ENCODE peak calls at places on chromosomes 1 and 21, in ten cellular contexts. One of them, this sample, is unnamed.

GRCh38 chr1:51439895-51440294 is 79.2 kb downstream of the EPS15 start:
- DNase-seq in kidney: no peak
- DNase-seq in stimulated activated CD8-positive, alpha-beta memory T cell treated with anti-CD3 and anti-CD28 coated beads, Interleukin-15, amount 100 ng/mL, for 24 hours: no peak
- DNase-seq in activated T-cell treated with anti-CD3 and anti-CD28 coated beads for 48 hours: no peak
- DNase-seq in ELR: no peak
- DNase-seq in SHP77: no peak
- DNase-seq in small intestine: no peak
- DNase-seq in putamen: no peak
- DNase-seq in T-helper 2 cell: no peak
- DNase-seq in Calu3: no peak
- DNase-seq in this sample: no peak

GRCh38 chr1:203665986-203666385 is 39.4 kb downstream of the ATP2B4 start:
- DNase-seq in kidney: no peak
- DNase-seq in stimulated activated CD8-positive, alpha-beta memory T cell treated with anti-CD3 and anti-CD28 coated beads, Interleukin-15, amount 100 ng/mL, for 24 hours: no peak
- DNase-seq in activated T-cell treated with anti-CD3 and anti-CD28 coated beads for 48 hours: no peak
- DNase-seq in ELR: no peak
- DNase-seq in SHP77: no peak
- DNase-seq in small intestine: no peak
- DNase-seq in putamen: no peak
- DNase-seq in T-helper 2 cell: no peak
- DNase-seq in Calu3: no peak
- DNase-seq in this sample: no peak

GRCh38 chr1:64242895-64243756 is 39.7 kb downstream of the UBE2U start:
- DNase-seq in kidney: no peak
- DNase-seq in stimulated activated CD8-positive, alpha-beta memory T cell treated with anti-CD3 and anti-CD28 coated beads, Interleukin-15, amount 100 ng/mL, for 24 hours: no peak
- DNase-seq in activated T-cell treated with anti-CD3 and anti-CD28 coated beads for 48 hours: no peak
- DNase-seq in ELR: peak; percentile 62
- DNase-seq in SHP77: peak; percentile 38
- DNase-seq in small intestine: peak; percentile 46
- DNase-seq in putamen: peak; percentile 31
- DNase-seq in T-helper 2 cell: no peak
- DNase-seq in Calu3: no peak
- DNase-seq in this sample: no peak

GRCh38 chr1:225987491-225988316 is 11.4 kb downstream of the SDE2 start:
- DNase-seq in kidney: no peak
- DNase-seq in stimulated activated CD8-positive, alpha-beta memory T cell treated with anti-CD3 and anti-CD28 coated beads, Interleukin-15, amount 100 ng/mL, for 24 hours: no peak
- DNase-seq in activated T-cell treated with anti-CD3 and anti-CD28 coated beads for 48 hours: no peak
- DNase-seq in ELR: peak; percentile 66
- DNase-seq in SHP77: no peak
- DNase-seq in small intestine: peak; percentile 38
- DNase-seq in putamen: peak; percentile 32
- DNase-seq in T-helper 2 cell: no peak
- DNase-seq in Calu3: no peak
- DNase-seq in this sample: no peak

GRCh38 chr1:17842686-17843085 is 87.6 kb downstream of the ACTL8 start:
- DNase-seq in kidney: peak; percentile 54
- DNase-seq in stimulated activated CD8-positive, alpha-beta memory T cell treated with anti-CD3 and anti-CD28 coated beads, Interleukin-15, amount 100 ng/mL, for 24 hours: no peak
- DNase-seq in activated T-cell treated with anti-CD3 and anti-CD28 coated beads for 48 hours: no peak
- DNase-seq in ELR: no peak
- DNase-seq in SHP77: no peak
- DNase-seq in small intestine: no peak
- DNase-seq in putamen: no peak
- DNase-seq in T-helper 2 cell: no peak
- DNase-seq in Calu3: no peak
- DNase-seq in this sample: no peak

GRCh38 chr1:214401666-214402065 is 120.7 kb downstream of the SMYD2 start:
- DNase-seq in kidney: no peak
- DNase-seq in stimulated activated CD8-positive, alpha-beta memory T cell treated with anti-CD3 and anti-CD28 coated beads, Interleukin-15, amount 100 ng/mL, for 24 hours: no peak
- DNase-seq in activated T-cell treated with anti-CD3 and anti-CD28 coated beads for 48 hours: no peak
- DNase-seq in ELR: no peak
- DNase-seq in SHP77: no peak
- DNase-seq in small intestine: no peak
- DNase-seq in putamen: no peak
- DNase-seq in T-helper 2 cell: no peak
- DNase-seq in Calu3: no peak
- DNase-seq in this sample: no peak

GRCh38 chr1:234505774-234506114 is 26.8 kb upstream of the TARBP1 start:
- DNase-seq in kidney: no peak
- DNase-seq in stimulated activated CD8-positive, alpha-beta memory T cell treated with anti-CD3 and anti-CD28 coated beads, Interleukin-15, amount 100 ng/mL, for 24 hours: no peak
- DNase-seq in activated T-cell treated with anti-CD3 and anti-CD28 coated beads for 48 hours: no peak
- DNase-seq in ELR: peak; percentile 43
- DNase-seq in SHP77: no peak
- DNase-seq in small intestine: no peak
- DNase-seq in putamen: no peak
- DNase-seq in T-helper 2 cell: no peak
- DNase-seq in Calu3: no peak
- DNase-seq in this sample: no peak

GRCh38 chr21:38804617-38805281 is 980 bp upstream of the ETS2 start:
- DNase-seq in kidney: peak; percentile 92
- DNase-seq in stimulated activated CD8-positive, alpha-beta memory T cell treated with anti-CD3 and anti-CD28 coated beads, Interleukin-15, amount 100 ng/mL, for 24 hours: peak; percentile 6
- DNase-seq in activated T-cell treated with anti-CD3 and anti-CD28 coated beads for 48 hours: peak; percentile 54
- DNase-seq in ELR: no peak
- DNase-seq in SHP77: peak; percentile 22
- DNase-seq in small intestine: peak; percentile 81
- DNase-seq in putamen: peak; percentile 65
- DNase-seq in T-helper 2 cell: peak; percentile 9
- DNase-seq in Calu3: peak; percentile 74
- DNase-seq in this sample: no peak

GRCh38 chr1:48493970-48494769 is 22.2 kb upstream of the SPATA6 start:
- DNase-seq in kidney: no peak
- DNase-seq in stimulated activated CD8-positive, alpha-beta memory T cell treated with anti-CD3 and anti-CD28 coated beads, Interleukin-15, amount 100 ng/mL, for 24 hours: no peak
- DNase-seq in activated T-cell treated with anti-CD3 and anti-CD28 coated beads for 48 hours: no peak
- DNase-seq in ELR: peak; percentile 15
- DNase-seq in SHP77: no peak
- DNase-seq in small intestine: peak; percentile 64
- DNase-seq in putamen: peak; percentile 88
- DNase-seq in T-helper 2 cell: no peak
- DNase-seq in Calu3: peak; percentile 25
- DNase-seq in this sample: no peak

GRCh38 chr1:18077657-18078215 is 29.9 kb upstream of the IGSF21 start:
- DNase-seq in kidney: no peak
- DNase-seq in stimulated activated CD8-positive, alpha-beta memory T cell treated with anti-CD3 and anti-CD28 coated beads, Interleukin-15, amount 100 ng/mL, for 24 hours: no peak
- DNase-seq in activated T-cell treated with anti-CD3 and anti-CD28 coated beads for 48 hours: no peak
- DNase-seq in ELR: no peak
- DNase-seq in SHP77: peak; percentile 83
- DNase-seq in small intestine: no peak
- DNase-seq in putamen: no peak
- DNase-seq in T-helper 2 cell: no peak
- DNase-seq in Calu3: no peak
- DNase-seq in this sample: no peak

GRCh38 chr1:43272576-43273571 is 3.1 kb downstream of the TMEM125 start:
- DNase-seq in kidney: no peak
- DNase-seq in stimulated activated CD8-positive, alpha-beta memory T cell treated with anti-CD3 and anti-CD28 coated beads, Interleukin-15, amount 100 ng/mL, for 24 hours: no peak
- DNase-seq in activated T-cell treated with anti-CD3 and anti-CD28 coated beads for 48 hours: no peak
- DNase-seq in ELR: no peak
- DNase-seq in SHP77: no peak
- DNase-seq in small intestine: no peak
- DNase-seq in putamen: no peak
- DNase-seq in T-helper 2 cell: no peak
- DNase-seq in Calu3: no peak
- DNase-seq in this sample: no peak

GRCh38 chr1:23341829-23342697 is 2.0 kb downstream of the HNRNPR start:
- DNase-seq in kidney: no peak
- DNase-seq in stimulated activated CD8-positive, alpha-beta memory T cell treated with anti-CD3 and anti-CD28 coated beads, Interleukin-15, amount 100 ng/mL, for 24 hours: no peak
- DNase-seq in activated T-cell treated with anti-CD3 and anti-CD28 coated beads for 48 hours: no peak
- DNase-seq in ELR: peak; percentile 11
- DNase-seq in SHP77: no peak
- DNase-seq in small intestine: no peak
- DNase-seq in putamen: no peak
- DNase-seq in T-helper 2 cell: no peak
- DNase-seq in Calu3: no peak
- DNase-seq in this sample: no peak

GRCh38 chr21:31897311-31897710 is 24.5 kb downstream of the HUNK start:
- DNase-seq in kidney: no peak
- DNase-seq in stimulated activated CD8-positive, alpha-beta memory T cell treated with anti-CD3 and anti-CD28 coated beads, Interleukin-15, amount 100 ng/mL, for 24 hours: no peak
- DNase-seq in activated T-cell treated with anti-CD3 and anti-CD28 coated beads for 48 hours: no peak
- DNase-seq in ELR: no peak
- DNase-seq in SHP77: no peak
- DNase-seq in small intestine: no peak
- DNase-seq in putamen: no peak
- DNase-seq in T-helper 2 cell: no peak
- DNase-seq in Calu3: no peak
- DNase-seq in this sample: no peak

GRCh38 chr1:46248122-46248920 is 758 bp downstream of the RAD54L start:
- DNase-seq in kidney: no peak
- DNase-seq in stimulated activated CD8-positive, alpha-beta memory T cell treated with anti-CD3 and anti-CD28 coated beads, Interleukin-15, amount 100 ng/mL, for 24 hours: no peak
- DNase-seq in activated T-cell treated with anti-CD3 and anti-CD28 coated beads for 48 hours: peak; percentile 43
- DNase-seq in ELR: peak; percentile 76
- DNase-seq in SHP77: peak; percentile 32
- DNase-seq in small intestine: peak; percentile 59
- DNase-seq in putamen: no peak
- DNase-seq in T-helper 2 cell: no peak
- DNase-seq in Calu3: peak; percentile 73
- DNase-seq in this sample: no peak

GRCh38 chr1:91766883-91767282 is 119.1 kb downstream of the TGFBR3 start:
- DNase-seq in kidney: no peak
- DNase-seq in stimulated activated CD8-positive, alpha-beta memory T cell treated with anti-CD3 and anti-CD28 coated beads, Interleukin-15, amount 100 ng/mL, for 24 hours: no peak
- DNase-seq in activated T-cell treated with anti-CD3 and anti-CD28 coated beads for 48 hours: no peak
- DNase-seq in ELR: no peak
- DNase-seq in SHP77: no peak
- DNase-seq in small intestine: no peak
- DNase-seq in putamen: no peak
- DNase-seq in T-helper 2 cell: no peak
- DNase-seq in Calu3: peak; percentile 10
- DNase-seq in this sample: no peak

GRCh38 chr1:53619088-53619810 is 119.7 kb downstream of the GLIS1 start:
- DNase-seq in kidney: peak; percentile 15
- DNase-seq in stimulated activated CD8-positive, alpha-beta memory T cell treated with anti-CD3 and anti-CD28 coated beads, Interleukin-15, amount 100 ng/mL, for 24 hours: no peak
- DNase-seq in activated T-cell treated with anti-CD3 and anti-CD28 coated beads for 48 hours: no peak
- DNase-seq in ELR: no peak
- DNase-seq in SHP77: no peak
- DNase-seq in small intestine: no peak
- DNase-seq in putamen: no peak
- DNase-seq in T-helper 2 cell: no peak
- DNase-seq in Calu3: no peak
- DNase-seq in this sample: no peak

GRCh38 chr1:9316512-9316911 is 23.8 kb downstream of the SPSB1 start:
- DNase-seq in kidney: no peak
- DNase-seq in stimulated activated CD8-positive, alpha-beta memory T cell treated with anti-CD3 and anti-CD28 coated beads, Interleukin-15, amount 100 ng/mL, for 24 hours: no peak
- DNase-seq in activated T-cell treated with anti-CD3 and anti-CD28 coated beads for 48 hours: no peak
- DNase-seq in ELR: no peak
- DNase-seq in SHP77: no peak
- DNase-seq in small intestine: no peak
- DNase-seq in putamen: no peak
- DNase-seq in T-helper 2 cell: no peak
- DNase-seq in Calu3: no peak
- DNase-seq in this sample: no peak

GRCh38 chr1:112689842-112690237 is 15.4 kb downstream of the MOV10 start:
- DNase-seq in kidney: peak; percentile 35
- DNase-seq in stimulated activated CD8-positive, alpha-beta memory T cell treated with anti-CD3 and anti-CD28 coated beads, Interleukin-15, amount 100 ng/mL, for 24 hours: no peak
- DNase-seq in activated T-cell treated with anti-CD3 and anti-CD28 coated beads for 48 hours: no peak
- DNase-seq in ELR: no peak
- DNase-seq in SHP77: no peak
- DNase-seq in small intestine: no peak
- DNase-seq in putamen: no peak
- DNase-seq in T-helper 2 cell: no peak
- DNase-seq in Calu3: no peak
- DNase-seq in this sample: no peak

GRCh38 chr1:238960071-238960470 is 426.3 kb upstream of the CHRM3 start:
- DNase-seq in kidney: no peak
- DNase-seq in stimulated activated CD8-positive, alpha-beta memory T cell treated with anti-CD3 and anti-CD28 coated beads, Interleukin-15, amount 100 ng/mL, for 24 hours: no peak
- DNase-seq in activated T-cell treated with anti-CD3 and anti-CD28 coated beads for 48 hours: no peak
- DNase-seq in ELR: peak; percentile 77
- DNase-seq in SHP77: no peak
- DNase-seq in small intestine: no peak
- DNase-seq in putamen: no peak
- DNase-seq in T-helper 2 cell: no peak
- DNase-seq in Calu3: no peak
- DNase-seq in this sample: no peak

GRCh38 chr1:67052741-67053534 is 1.0 kb downstream of the SLC35D1 start:
- DNase-seq in kidney: peak; percentile 77
- DNase-seq in stimulated activated CD8-positive, alpha-beta memory T cell treated with anti-CD3 and anti-CD28 coated beads, Interleukin-15, amount 100 ng/mL, for 24 hours: no peak
- DNase-seq in activated T-cell treated with anti-CD3 and anti-CD28 coated beads for 48 hours: no peak
- DNase-seq in ELR: peak; percentile 65
- DNase-seq in SHP77: no peak
- DNase-seq in small intestine: peak; percentile 44
- DNase-seq in putamen: peak; percentile 31
- DNase-seq in T-helper 2 cell: no peak
- DNase-seq in Calu3: peak; percentile 14
- DNase-seq in this sample: no peak

GRCh38 chr21:20822559-20823133 is 175.6 kb upstream of the NCAM2 start:
- DNase-seq in kidney: no peak
- DNase-seq in stimulated activated CD8-positive, alpha-beta memory T cell treated with anti-CD3 and anti-CD28 coated beads, Interleukin-15, amount 100 ng/mL, for 24 hours: no peak
- DNase-seq in activated T-cell treated with anti-CD3 and anti-CD28 coated beads for 48 hours: no peak
- DNase-seq in ELR: peak; percentile 4
- DNase-seq in SHP77: no peak
- DNase-seq in small intestine: no peak
- DNase-seq in putamen: peak; percentile 40
- DNase-seq in T-helper 2 cell: no peak
- DNase-seq in Calu3: no peak
- DNase-seq in this sample: no peak

GRCh38 chr21:32990666-32991065 is 35.1 kb upstream of the OLIG2 start:
- DNase-seq in kidney: no peak
- DNase-seq in stimulated activated CD8-positive, alpha-beta memory T cell treated with anti-CD3 and anti-CD28 coated beads, Interleukin-15, amount 100 ng/mL, for 24 hours: no peak
- DNase-seq in activated T-cell treated with anti-CD3 and anti-CD28 coated beads for 48 hours: no peak
- DNase-seq in ELR: no peak
- DNase-seq in SHP77: no peak
- DNase-seq in small intestine: no peak
- DNase-seq in putamen: no peak
- DNase-seq in T-helper 2 cell: no peak
- DNase-seq in Calu3: no peak
- DNase-seq in this sample: no peak

GRCh38 chr1:1678581-1679380 is 13.8 kb downstream of the SLC35E2B start:
- DNase-seq in kidney: peak; percentile 79
- DNase-seq in stimulated activated CD8-positive, alpha-beta memory T cell treated with anti-CD3 and anti-CD28 coated beads, Interleukin-15, amount 100 ng/mL, for 24 hours: no peak
- DNase-seq in activated T-cell treated with anti-CD3 and anti-CD28 coated beads for 48 hours: peak; percentile 68
- DNase-seq in ELR: peak; percentile 10
- DNase-seq in SHP77: no peak
- DNase-seq in small intestine: peak; percentile 99
- DNase-seq in putamen: no peak
- DNase-seq in T-helper 2 cell: no peak
- DNase-seq in Calu3: peak; percentile 12
- DNase-seq in this sample: peak; percentile 34

GRCh38 chr21:36126166-36126565 is 8.7 kb upstream of the CBR3 start:
- DNase-seq in kidney: no peak
- DNase-seq in stimulated activated CD8-positive, alpha-beta memory T cell treated with anti-CD3 and anti-CD28 coated beads, Interleukin-15, amount 100 ng/mL, for 24 hours: no peak
- DNase-seq in activated T-cell treated with anti-CD3 and anti-CD28 coated beads for 48 hours: no peak
- DNase-seq in ELR: no peak
- DNase-seq in SHP77: no peak
- DNase-seq in small intestine: no peak
- DNase-seq in putamen: no peak
- DNase-seq in T-helper 2 cell: no peak
- DNase-seq in Calu3: no peak
- DNase-seq in this sample: no peak

This sample was measured in activated B cell treated with CpG ODN at 0.5 μM for 24 hours.